ENCODE peak calls at places on chromosomes 6 and 20, in four cellular contexts. One of them, this sample, is unnamed.

GRCh38 chr6:1326535-1327121 is 14.7 kb downstream of the FOXQ1 start:
- DNase-seq in NCI-H460: no peak
- DNase-seq in cardiac fibroblast: no peak
- DNase-seq in GM03348: no peak
- DNase-seq in this sample: no peak

GRCh38 chr6:2902470-2902762 is 693 bp downstream of the SERPINB9 start:
- DNase-seq in NCI-H460: no peak
- DNase-seq in cardiac fibroblast: peak
- DNase-seq in GM03348: no peak
- DNase-seq in this sample: no peak

GRCh38 chr6:145349950-145350510 is 385.3 kb downstream of the EPM2A start:
- DNase-seq in NCI-H460: no peak
- DNase-seq in cardiac fibroblast: no peak
- DNase-seq in GM03348: no peak
- DNase-seq in this sample: no peak

GRCh38 chr20:62160253-62160652 is 16.7 kb downstream of the SS18L1 start:
- DNase-seq in NCI-H460: no peak
- DNase-seq in cardiac fibroblast: no peak
- DNase-seq in GM03348: no peak
- DNase-seq in this sample: no peak

GRCh38 chr6:159608961-159609673 is 83.9 kb downstream of the SOD2 start:
- DNase-seq in NCI-H460: peak
- DNase-seq in cardiac fibroblast: peak
- DNase-seq in GM03348: peak
- DNase-seq in this sample: no peak

GRCh38 chr6:138349891-138350290 is 27.8 kb upstream of the SMIM28 start:
- DNase-seq in NCI-H460: no peak
- DNase-seq in cardiac fibroblast: no peak
- DNase-seq in GM03348: peak
- DNase-seq in this sample: no peak

GRCh38 chr6:165832471-165832836 is 169.4 kb upstream of the PDE10A start:
- DNase-seq in NCI-H460: no peak
- DNase-seq in cardiac fibroblast: no peak
- DNase-seq in GM03348: no peak
- DNase-seq in this sample: no peak

GRCh38 chr6:109299695-109300564 is 82.3 kb downstream of the CD164 start:
- DNase-seq in NCI-H460: no peak
- DNase-seq in cardiac fibroblast: no peak
- DNase-seq in GM03348: no peak
- DNase-seq in this sample: no peak

GRCh38 chr6:132648356-132648755 is 10.6 kb downstream of the TAAR1 start:
- DNase-seq in NCI-H460: no peak
- DNase-seq in cardiac fibroblast: peak
- DNase-seq in GM03348: no peak
- DNase-seq in this sample: no peak

GRCh38 chr6:66508433-66508832 is 801.4 kb upstream of the EYS start:
- DNase-seq in NCI-H460: no peak
- DNase-seq in cardiac fibroblast: no peak
- DNase-seq in GM03348: peak
- DNase-seq in this sample: no peak

GRCh38 chr20:17541596-17541995 is 10.4 kb upstream of the BFSP1 start:
- DNase-seq in NCI-H460: no peak
- DNase-seq in cardiac fibroblast: no peak
- DNase-seq in GM03348: no peak
- DNase-seq in this sample: no peak

GRCh38 chr20:64223526-64224067 is 32.0 kb upstream of the PCMTD2 start:
- DNase-seq in NCI-H460: no peak
- DNase-seq in cardiac fibroblast: peak
- DNase-seq in GM03348: peak
- DNase-seq in this sample: no peak

GRCh38 chr20:4812641-4813075 is 90.9 kb downstream of the PRND start:
- DNase-seq in NCI-H460: no peak
- DNase-seq in cardiac fibroblast: no peak
- DNase-seq in GM03348: no peak
- DNase-seq in this sample: peak

GRCh38 chr6:38214159-38214558 is 394.6 kb downstream of the ZFAND3 start:
- DNase-seq in NCI-H460: no peak
- DNase-seq in cardiac fibroblast: no peak
- DNase-seq in GM03348: no peak
- DNase-seq in this sample: no peak

GRCh38 chr20:12936020-12936419 is 72.8 kb upstream of the SPTLC3 start:
- DNase-seq in NCI-H460: no peak
- DNase-seq in cardiac fibroblast: no peak
- DNase-seq in GM03348: no peak
- DNase-seq in this sample: no peak

GRCh38 chr20:37932919-37933318 is 30.0 kb downstream of the VSTM2L start:
- DNase-seq in NCI-H460: no peak
- DNase-seq in cardiac fibroblast: no peak
- DNase-seq in GM03348: no peak
- DNase-seq in this sample: no peak

GRCh38 chr6:91298543-91299145 is 711.8 kb upstream of the MAP3K7 start:
- DNase-seq in NCI-H460: no peak
- DNase-seq in cardiac fibroblast: no peak
- DNase-seq in GM03348: no peak
- DNase-seq in this sample: no peak

GRCh38 chr6:23349521-23350147 is 776.4 kb upstream of the NRSN1 start:
- DNase-seq in NCI-H460: peak
- DNase-seq in cardiac fibroblast: peak
- DNase-seq in GM03348: peak
- DNase-seq in this sample: no peak

GRCh38 chr6:41255638-41256246 is 27.6 kb downstream of the TREML4 start:
- DNase-seq in NCI-H460: no peak
- DNase-seq in cardiac fibroblast: no peak
- DNase-seq in GM03348: no peak
- DNase-seq in this sample: no peak

GRCh38 chr6:108113557-108114519 is 39.3 kb upstream of the OSTM1 start:
- DNase-seq in NCI-H460: peak
- DNase-seq in cardiac fibroblast: peak
- DNase-seq in GM03348: peak
- DNase-seq in this sample: no peak

GRCh38 chr6:71287038-71287437 is 1.6 kb upstream of the OGFRL1 start:
- DNase-seq in NCI-H460: no peak
- DNase-seq in cardiac fibroblast: no peak
- DNase-seq in GM03348: peak
- DNase-seq in this sample: no peak

GRCh38 chr6:31412506-31412905 is 9.1 kb downstream of the MICA start:
- DNase-seq in NCI-H460: no peak
- DNase-seq in cardiac fibroblast: no peak
- DNase-seq in GM03348: no peak
- DNase-seq in this sample: no peak

GRCh38 chr6:151721141-151721540 is 86.3 kb upstream of the ESR1 start:
- DNase-seq in NCI-H460: no peak
- DNase-seq in cardiac fibroblast: no peak
- DNase-seq in GM03348: peak
- DNase-seq in this sample: no peak

GRCh38 chr6:98669371-98669770 is 165.0 kb upstream of the POU3F2 start:
- DNase-seq in NCI-H460: no peak
- DNase-seq in cardiac fibroblast: no peak
- DNase-seq in GM03348: no peak
- DNase-seq in this sample: no peak

GRCh38 chr6:64293298-64293697 is 657.7 kb downstream of the PHF3 start:
- DNase-seq in NCI-H460: no peak
- DNase-seq in cardiac fibroblast: peak
- DNase-seq in GM03348: no peak
- DNase-seq in this sample: no peak

GRCh38 chr6:11689847-11690246 is 88.8 kb downstream of the ADTRP start:
- DNase-seq in NCI-H460: no peak
- DNase-seq in cardiac fibroblast: no peak
- DNase-seq in GM03348: no peak
- DNase-seq in this sample: no peak

GRCh38 chr6:30964075-30964474 is 19.4 kb upstream of the MUC21 start:
- DNase-seq in NCI-H460: no peak
- DNase-seq in cardiac fibroblast: no peak
- DNase-seq in GM03348: no peak
- DNase-seq in this sample: no peak

GRCh38 chr6:96716221-96716620 is 121.1 kb downstream of the GPR63 start:
- DNase-seq in NCI-H460: no peak
- DNase-seq in cardiac fibroblast: no peak
- DNase-seq in GM03348: no peak
- DNase-seq in this sample: no peak

GRCh38 chr20:25017257-25017803 is 24.8 kb upstream of the APMAP start:
- DNase-seq in NCI-H460: no peak
- DNase-seq in cardiac fibroblast: no peak
- DNase-seq in GM03348: no peak
- DNase-seq in this sample: peak

GRCh38 chr6:49618257-49618656 is 18.4 kb downstream of the RHAG start:
- DNase-seq in NCI-H460: no peak
- DNase-seq in cardiac fibroblast: no peak
- DNase-seq in GM03348: no peak
- DNase-seq in this sample: no peak

GRCh38 chr6:7468382-7469081 is 72.9 kb upstream of the DSP start:
- DNase-seq in NCI-H460: peak
- DNase-seq in cardiac fibroblast: peak
- DNase-seq in GM03348: peak
- DNase-seq in this sample: no peak

GRCh38 chr20:46990017-46990810 is 95.6 kb downstream of the EYA2 start:
- DNase-seq in NCI-H460: no peak
- DNase-seq in cardiac fibroblast: no peak
- DNase-seq in GM03348: peak
- DNase-seq in this sample: no peak

GRCh38 chr20:23637282-23638221 is at the start of gene CST3:
- DNase-seq in NCI-H460: peak
- DNase-seq in cardiac fibroblast: peak
- DNase-seq in GM03348: peak
- DNase-seq in this sample: peak

GRCh38 chr6:169957351-169957963 is 206.0 kb downstream of the ERMARD start:
- DNase-seq in NCI-H460: no peak
- DNase-seq in cardiac fibroblast: no peak
- DNase-seq in GM03348: no peak
- DNase-seq in this sample: peak

This sample was measured in chondrocyte.